ENCODE peak calls at places on chromosomes 12 and 14, in four cellular contexts. One of them, this sample, is unnamed.

GRCh38 chr14:49970474-49971147 is 77.7 kb downstream of the ARF6 start:
- DNase-seq in hippocampal formation: no peak
- DNase-seq in foreskin melanocyte: peak; percentile 85
- DNase-seq in astrocyte of the spinal cord: peak; percentile 59
- DNase-seq in this sample: no peak

GRCh38 chr14:32939254-32940065 is 781 bp downstream of the NPAS3 start:
- DNase-seq in hippocampal formation: peak; percentile 71
- DNase-seq in foreskin melanocyte: peak; percentile 48
- DNase-seq in astrocyte of the spinal cord: peak; percentile 81
- DNase-seq in this sample: peak; percentile 85

GRCh38 chr12:15592934-15593333 is 196.3 kb downstream of the EPS8 start:
- DNase-seq in hippocampal formation: no peak
- DNase-seq in foreskin melanocyte: no peak
- DNase-seq in astrocyte of the spinal cord: no peak
- DNase-seq in this sample: no peak

GRCh38 chr14:104386281-104386841 is 193.2 kb upstream of the C14orf180 start:
- DNase-seq in hippocampal formation: no peak
- DNase-seq in foreskin melanocyte: no peak
- DNase-seq in astrocyte of the spinal cord: no peak
- DNase-seq in this sample: no peak

GRCh38 chr14:80695869-80696268 is 245.7 kb downstream of the CEP128 start:
- DNase-seq in hippocampal formation: no peak
- DNase-seq in foreskin melanocyte: no peak
- DNase-seq in astrocyte of the spinal cord: no peak
- DNase-seq in this sample: no peak

GRCh38 chr12:109270494-109270893 is 38.6 kb downstream of the FOXN4 start:
- DNase-seq in hippocampal formation: no peak
- DNase-seq in foreskin melanocyte: no peak
- DNase-seq in astrocyte of the spinal cord: no peak
- DNase-seq in this sample: no peak

GRCh38 chr12:66066071-66066928 is 64.2 kb downstream of the LLPH start:
- DNase-seq in hippocampal formation: no peak
- DNase-seq in foreskin melanocyte: no peak
- DNase-seq in astrocyte of the spinal cord: peak; percentile 87
- DNase-seq in this sample: no peak

GRCh38 chr12:107349008-107349747 is 255.8 kb upstream of the CRY1 start:
- DNase-seq in hippocampal formation: no peak
- DNase-seq in foreskin melanocyte: peak; percentile 38
- DNase-seq in astrocyte of the spinal cord: peak; percentile 93
- DNase-seq in this sample: peak; percentile 4

GRCh38 chr12:102811125-102811737 is 105.8 kb downstream of the PAH start:
- DNase-seq in hippocampal formation: no peak
- DNase-seq in foreskin melanocyte: no peak
- DNase-seq in astrocyte of the spinal cord: no peak
- DNase-seq in this sample: no peak

GRCh38 chr12:89951694-89952060 is 243.0 kb upstream of the ATP2B1 start:
- DNase-seq in hippocampal formation: no peak
- DNase-seq in foreskin melanocyte: no peak
- DNase-seq in astrocyte of the spinal cord: no peak
- DNase-seq in this sample: no peak

GRCh38 chr14:50961606-50962259 is 17.4 kb upstream of the PYGL start:
- DNase-seq in hippocampal formation: peak; percentile 17
- DNase-seq in foreskin melanocyte: no peak
- DNase-seq in astrocyte of the spinal cord: peak; percentile 93
- DNase-seq in this sample: no peak

GRCh38 chr14:64878775-64879634 is 702 bp downstream of the SPTB start:
- DNase-seq in hippocampal formation: no peak
- DNase-seq in foreskin melanocyte: no peak
- DNase-seq in astrocyte of the spinal cord: no peak
- DNase-seq in this sample: peak; percentile 51

GRCh38 chr14:69475194-69475818 is 9.2 kb upstream of the PLEKHD1 start:
- DNase-seq in hippocampal formation: no peak
- DNase-seq in foreskin melanocyte: peak; percentile 11
- DNase-seq in astrocyte of the spinal cord: peak; percentile 10
- DNase-seq in this sample: no peak

GRCh38 chr12:118055144-118055557 is 5.8 kb downstream of the WSB2 start:
- DNase-seq in hippocampal formation: no peak
- DNase-seq in foreskin melanocyte: peak; percentile 38
- DNase-seq in astrocyte of the spinal cord: peak; percentile 27
- DNase-seq in this sample: no peak

GRCh38 chr14:22296722-22297121 is 292.3 kb downstream of the DAD1 start:
- DNase-seq in hippocampal formation: no peak
- DNase-seq in foreskin melanocyte: no peak
- DNase-seq in astrocyte of the spinal cord: peak; percentile 74
- DNase-seq in this sample: no peak

GRCh38 chr14:94344389-94344788 is 21.3 kb upstream of the SERPINA6 start:
- DNase-seq in hippocampal formation: peak; percentile 1
- DNase-seq in foreskin melanocyte: no peak
- DNase-seq in astrocyte of the spinal cord: no peak
- DNase-seq in this sample: no peak

GRCh38 chr12:125079084-125079483 is 13.8 kb downstream of the AACS start:
- DNase-seq in hippocampal formation: no peak
- DNase-seq in foreskin melanocyte: no peak
- DNase-seq in astrocyte of the spinal cord: no peak
- DNase-seq in this sample: no peak